ENCODE peak calls at places on chromosomes 1 and 21, in four cellular contexts. I, M, Q and U are unnamed samples.

GRCh38 chr1:5847013-5847654 is 145.1 kb downstream of the NPHP4 start:
- DNase-seq in I (no peak), M (peak), Q (no peak), U (peak)

GRCh38 chr1:217482356-217483102 is 148.4 kb downstream of the GPATCH2 start:
- DNase-seq in I (no peak), M (no peak), Q (peak), U (no peak)

GRCh38 chr1:107952989-107953388 is 12.0 kb downstream of the VAV3 start:
- DNase-seq in M (no peak), Q (no peak), I (no peak), U (peak)

GRCh38 chr1:230139741-230140140 is 72.7 kb downstream of the GALNT2 start:
- DNase-seq in Q (no peak), I (no peak), M (no peak), U (no peak)

GRCh38 chr1:237105826-237106225 is 63.8 kb downstream of the RYR2 start:
- DNase-seq in I (no peak), Q (no peak), M (no peak), U (no peak)

GRCh38 chr1:112358061-112358770 is 37.8 kb upstream of the CTTNBP2NL start:
- DNase-seq in I (no peak), M (no peak), Q (no peak), U (no peak)

GRCh38 chr1:85611856-85612255 is 31.3 kb downstream of the CCN1 start:
- DNase-seq in I (peak), M (no peak), Q (peak), U (no peak)

GRCh38 chr1:78475888-78476610 is 14.7 kb upstream of the PTGFR start:
- DNase-seq in I (no peak), M (no peak), Q (no peak), U (no peak)

GRCh38 chr1:233790662-233791371 is 113.7 kb upstream of the SLC35F3 start:
- DNase-seq in I (no peak), M (peak), Q (peak), U (peak)

GRCh38 chr1:214991691-214992315 is 90.7 kb upstream of the KCNK2 start:
- DNase-seq in M (no peak), Q (no peak), I (no peak), U (no peak)

GRCh38 chr1:111825217-111825616 is 69.5 kb downstream of the DDX20 start:
- DNase-seq in I (no peak), Q (no peak), M (no peak), U (no peak)

GRCh38 chr1:232905324-232906034 is 44.9 kb upstream of the NTPCR start:
- DNase-seq in Q (no peak), M (no peak), I (no peak), U (no peak)

GRCh38 chr1:103256490-103256889 is 148.2 kb upstream of the COL11A1 start:
- DNase-seq in Q (no peak), I (no peak), M (no peak), U (no peak)

GRCh38 chr1:32353886-32354570 is 8.3 kb downstream of the FAM229A start:
- DNase-seq in M (no peak), I (no peak), Q (no peak), U (no peak)

GRCh38 chr1:34009340-34009975 is 145.6 kb downstream of the HMGB4 start:
- DNase-seq in M (no peak), Q (no peak), I (no peak), U (no peak)

GRCh38 chr21:45427331-45428271 is 22.6 kb downstream of the COL18A1 start:
- DNase-seq in Q (peak), I (no peak), M (no peak), U (no peak)

GRCh38 chr1:226654508-226655124 is 84.5 kb downstream of the ITPKB start:
- DNase-seq in Q (no peak), M (no peak), I (no peak), U (no peak)

GRCh38 chr21:33578959-33579542 is 9.4 kb downstream of the DONSON start:
- DNase-seq in M (no peak), Q (no peak), I (no peak), U (no peak)

GRCh38 chr1:10549919-10550656 is 75.3 kb downstream of the PEX14 start:
- DNase-seq in M (no peak), Q (no peak), I (no peak), U (no peak)

GRCh38 chr1:54950361-54951163 is 29.9 kb upstream of the TMEM61 start:
- DNase-seq in I (peak), Q (peak), M (no peak), U (peak)

GRCh38 chr1:244712669-244713068 is 59.7 kb downstream of the DESI2 start:
- DNase-seq in Q (no peak), M (no peak), I (no peak), U (no peak)

GRCh38 chr1:177200290-177200689 is 29.5 kb downstream of the BRINP2 start:
- DNase-seq in M (no peak), Q (no peak), I (no peak), U (no peak)

GRCh38 chr1:16078925-16079656 is 5.6 kb upstream of the FAM131C start:
- DNase-seq in I (peak), M (peak), Q (no peak), U (peak)

GRCh38 chr1:47752560-47752959 is 244.6 kb downstream of the TRABD2B start:
- DNase-seq in M (no peak), Q (no peak), I (no peak), U (no peak)

GRCh38 chr1:21525340-21525717 is 16.1 kb downstream of the ALPL start:
- DNase-seq in Q (no peak), I (no peak), M (no peak), U (no peak)

GRCh38 chr21:34946385-34947121 is 102.5 kb downstream of the RUNX1 start:
- DNase-seq in Q (no peak), I (no peak), M (no peak), U (peak)

GRCh38 chr1:219757890-219758289 is 145.0 kb upstream of the ZC3H11B start:
- DNase-seq in I (no peak), M (no peak), Q (no peak), U (no peak)

GRCh38 chr1:189654906-189655305 is 822.8 kb downstream of the BRINP3 start:
- DNase-seq in Q (no peak), I (no peak), M (no peak), U (no peak)

GRCh38 chr1:180609643-180610555 is 21.9 kb upstream of the XPR1 start:
- DNase-seq in M (no peak), I (no peak), Q (no peak), U (peak)

DNA sequence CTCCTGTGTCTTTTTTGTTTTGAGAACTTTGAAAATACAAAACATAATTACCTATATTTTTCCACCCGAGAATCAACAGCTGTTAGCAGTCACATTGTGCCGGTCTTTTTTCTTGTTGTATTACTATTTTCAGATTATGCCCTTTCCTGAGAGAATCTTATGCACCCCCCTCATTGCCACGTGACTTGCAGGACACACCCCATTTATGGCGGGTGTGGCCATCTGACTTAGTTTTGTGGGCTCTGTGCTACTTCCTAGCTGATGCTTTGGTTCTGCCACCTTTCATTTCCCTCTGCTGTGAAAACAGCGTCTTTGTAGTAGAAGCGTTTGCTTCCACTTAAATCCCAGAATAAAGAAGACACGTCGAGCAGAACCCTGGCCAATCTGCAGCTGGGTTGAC is 82.8 kb upstream of the SOX13 start:
- DNase-seq in M (no peak), Q (no peak), I (no peak), U (no peak)
- TF ChIP-seq POLR2A in M (no peak), Q (no peak), I (no peak), U (no peak)

GRCh38 chr1:116559304-116559761 is 11.5 kb downstream of the CD58 start:
- DNase-seq in I (no peak), Q (no peak), M (no peak), U (no peak)
- TF ChIP-seq POLR2A in I (no peak), Q (no peak), M (peak), U (no peak)

DNA sequence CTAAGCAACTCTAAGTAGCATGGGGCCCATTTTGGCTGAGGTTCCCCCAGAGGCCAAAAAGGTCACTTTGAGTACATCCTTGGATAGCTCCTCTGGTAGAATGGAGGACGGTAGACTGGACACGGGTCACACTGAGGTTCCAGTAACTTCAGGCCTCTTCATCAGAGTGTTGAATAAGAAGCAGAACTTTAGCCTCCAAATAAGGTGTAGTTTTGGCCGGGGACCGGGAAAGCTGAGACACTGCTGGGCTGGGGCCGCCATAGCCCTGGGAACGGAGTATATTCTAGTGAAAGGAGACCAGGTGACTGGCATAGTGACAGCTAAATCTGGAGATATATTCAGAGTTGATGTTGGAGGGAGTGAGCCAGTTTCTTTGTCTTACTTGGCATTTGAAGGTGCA is 84.0 kb downstream of the EVA1C start:
- DNase-seq in Q (no peak), M (no peak), I (no peak), U (no peak)
- TF ChIP-seq POLR2A in Q (no peak), M (no peak), I (no peak), U (no peak)

GRCh38 chr1:235866207-235866912 is at the start of gene LYST:
- DNase-seq in M (no peak), Q (no peak), I (no peak), U (peak)

GRCh38 chr1:235867903-235868469 is 1.3 kb upstream of the LYST start:
- DNase-seq in Q (no peak), M (no peak), I (no peak), U (no peak)

GRCh38 chr1:235864965-235865525 is 1.7 kb downstream of the LYST start:
- DNase-seq in I (no peak), M (no peak), Q (no peak), U (peak)

GRCh38 chr1:235865565-235866206 is 1.0 kb downstream of the LYST start:
- DNase-seq in I (no peak), Q (no peak), M (no peak), U (no peak)

DNA sequence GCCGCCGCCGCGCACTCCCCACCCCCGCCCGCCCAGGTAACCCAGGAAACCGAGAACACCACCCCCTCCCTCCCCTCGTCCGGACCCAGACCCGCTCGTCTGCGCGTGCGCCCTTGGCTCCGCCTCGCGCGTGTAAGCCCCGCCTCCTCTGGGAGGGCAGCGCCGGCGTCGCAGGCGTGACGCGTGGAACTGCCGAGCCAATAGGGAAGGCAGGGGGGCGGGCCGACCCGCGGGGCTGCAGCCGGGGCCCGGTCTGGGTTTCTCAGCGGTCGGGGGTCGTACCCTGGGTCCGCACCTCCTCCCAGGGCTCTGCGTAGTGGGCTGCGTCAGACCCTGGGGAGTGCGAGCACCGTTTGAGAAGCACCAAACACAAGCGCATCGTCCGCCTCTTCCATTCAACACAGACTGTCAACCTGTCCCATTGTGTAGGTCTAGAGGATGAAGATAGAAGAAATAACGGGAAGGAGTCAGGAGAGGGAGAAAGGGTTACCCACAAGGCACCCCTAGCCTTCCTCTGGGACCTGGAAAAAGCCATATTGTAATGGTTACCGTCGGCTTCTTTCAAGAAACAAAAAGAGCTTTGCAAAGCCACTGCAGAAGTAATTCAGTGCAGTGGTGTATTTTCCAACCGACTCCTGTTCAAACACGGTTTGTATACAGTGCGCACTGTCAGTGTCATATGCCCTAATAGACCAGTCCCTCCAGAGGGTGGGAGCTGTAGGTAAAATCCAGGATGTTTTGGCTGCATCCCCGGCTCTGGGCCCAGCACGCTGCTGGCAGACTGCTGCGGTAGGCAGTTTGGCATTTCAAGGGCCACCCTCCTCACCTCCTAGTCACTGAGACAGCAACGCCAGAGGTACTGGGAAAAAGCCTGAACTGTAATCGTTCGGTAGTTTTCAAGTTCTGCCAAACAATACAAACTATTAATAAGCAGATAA is 476 bp upstream of the LYST start:
- DNase-seq in M (peak), I (peak), Q (peak), U (peak)
- TF ChIP-seq POLR2A in M (peak), I (no peak), Q (no peak), U (peak)

DNA sequence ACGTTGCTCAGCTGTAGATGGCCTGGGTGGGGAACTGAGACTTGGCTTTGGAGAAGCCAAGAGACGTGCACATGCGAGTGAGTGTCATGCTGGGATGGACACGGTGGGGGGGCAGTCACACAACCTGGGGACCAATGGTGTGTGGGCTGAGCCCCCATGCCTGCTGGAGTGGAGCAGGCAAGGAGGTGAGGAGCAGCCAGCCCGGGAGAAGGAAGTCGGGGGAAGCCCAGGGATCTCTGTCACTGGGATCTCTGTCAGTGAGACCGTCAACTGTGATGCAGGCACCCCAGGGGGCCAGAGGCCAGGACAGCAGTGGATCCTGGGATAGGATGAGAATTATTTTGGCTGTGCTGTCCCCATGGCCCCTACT is 11.0 kb upstream of the ZNF669 start:
- DNase-seq in Q (no peak), I (no peak), M (peak), U (no peak)
- TF ChIP-seq POLR2A in Q (no peak), I (no peak), M (no peak), U (no peak)

DNA sequence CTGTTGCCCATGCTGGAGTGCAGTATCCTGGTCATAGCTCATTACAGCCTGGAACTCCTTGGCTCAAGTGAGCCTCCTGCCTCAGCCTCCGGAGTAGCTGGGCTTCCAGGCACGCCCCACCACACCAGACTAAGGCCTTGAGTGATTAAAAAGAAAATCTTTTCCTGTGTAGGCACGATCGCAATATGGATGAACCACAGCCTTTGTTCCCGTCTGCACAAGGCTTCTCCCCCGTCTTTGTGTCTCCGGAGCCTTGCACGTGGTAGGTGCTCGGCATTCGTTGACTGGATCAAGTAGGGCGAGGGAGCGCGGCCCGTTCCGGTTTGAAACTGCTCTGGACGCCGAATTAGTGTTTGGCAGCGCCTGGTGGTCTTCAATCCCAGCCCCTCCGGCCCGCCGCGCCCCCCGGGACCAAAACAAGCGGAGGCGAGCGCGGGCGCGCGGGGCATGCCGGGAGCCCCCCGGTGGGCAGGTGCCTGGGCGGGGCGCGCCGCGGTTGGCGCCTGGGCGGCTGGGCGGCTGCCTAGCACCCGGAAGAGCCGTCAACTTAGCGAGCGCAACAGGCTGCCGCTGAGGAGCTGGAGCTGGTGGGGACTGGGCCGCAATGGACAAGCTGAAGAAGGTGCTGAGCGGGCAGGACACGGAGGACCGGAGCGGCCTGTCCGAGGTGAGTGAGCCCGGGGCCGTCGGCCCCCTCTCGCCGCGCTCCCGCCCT is at the start of gene SFT2D2:
- DNase-seq in I (peak), Q (peak), M (peak), U (peak)
- TF ChIP-seq POLR2A in I (peak), Q (peak), M (peak), U (peak)

GRCh38 chr21:36989699-36990507 is 16.6 kb upstream of the RIPPLY3 start:
- DNase-seq in Q (peak), M (peak), I (peak), U (peak)
- TF ChIP-seq POLR2A in Q (peak), M (peak), I (no peak), U (peak)

GRCh38 chr1:28369518-28370219 is at the start of gene PHACTR4:
- DNase-seq in M (peak), I (peak), Q (peak), U (peak)
- TF ChIP-seq POLR2A in M (no peak), I (peak), Q (peak), U (peak)

GRCh38 chr1:89065077-89065868 is at the start of gene GBP1:
- DNase-seq in I (no peak), Q (no peak), M (no peak), U (no peak)
- TF ChIP-seq POLR2A in I (peak), Q (no peak), M (no peak), U (no peak)

DNA sequence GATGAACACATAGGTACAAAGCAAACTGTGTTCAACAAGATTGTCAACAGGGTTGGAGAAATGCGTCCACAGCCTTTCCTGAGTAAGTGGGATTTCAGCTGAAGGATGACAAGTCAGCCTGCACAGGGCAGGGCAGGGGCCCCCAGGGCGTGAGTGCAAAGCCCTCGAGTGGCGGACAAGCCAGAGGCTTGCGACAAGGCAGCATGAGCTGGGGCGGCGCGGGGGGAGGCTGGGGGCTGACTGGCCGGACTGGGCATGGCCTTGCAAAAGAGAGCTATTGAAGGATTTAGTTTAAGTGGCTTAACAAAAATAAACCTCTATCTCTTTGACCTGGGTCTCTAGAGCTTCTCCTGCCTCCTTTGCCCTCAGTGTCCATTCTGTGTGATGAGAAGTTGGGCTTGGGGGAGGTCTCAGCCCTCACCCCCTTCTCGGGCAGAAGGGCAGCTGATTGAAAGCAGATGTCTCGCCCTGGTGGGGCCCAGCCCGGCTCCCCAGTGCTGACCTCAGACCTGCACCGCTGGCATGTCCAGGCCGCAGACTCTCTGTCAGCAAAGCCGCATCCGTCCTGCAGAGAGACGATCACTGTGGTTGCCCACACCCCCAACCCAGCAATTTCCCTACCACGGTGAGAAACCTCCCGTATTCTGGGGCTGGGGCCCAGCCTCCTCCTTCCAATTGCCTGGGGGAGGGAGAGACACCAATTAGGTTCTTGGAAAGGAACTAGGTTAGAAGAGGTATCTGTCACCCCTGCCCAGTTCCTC is 24.3 kb upstream of the EPS8L3 start:
- DNase-seq in M (no peak), Q (no peak), I (peak), U (no peak)
- TF ChIP-seq POLR2A in M (no peak), Q (no peak), I (no peak), U (no peak)